ENCODE peak calls at places on chromosomes 7 and 10, in nine cellular contexts. One of them, this sample, is unnamed.

GRCh38 chr7:151212626-151213025 is 2.3 kb upstream of the H2BK1 start:
- DNase-seq in RWPE1: no peak
- DNase-seq in B cell: no peak
- DNase-seq in thoracic aorta: no peak
- DNase-seq in HFF-Myc: no peak
- DNase-seq in dorsolateral prefrontal cortex: no peak
- DNase-seq in BJ: no peak
- DNase-seq in GM12865: no peak
- DNase-seq in IMR-90: no peak
- DNase-seq in this sample: no peak

GRCh38 chr7:90945104-90945752 is 319.0 kb upstream of the FZD1 start:
- DNase-seq in dorsolateral prefrontal cortex: no peak
- DNase-seq in BJ: no peak
- DNase-seq in HFF-Myc: no peak
- DNase-seq in GM12865: no peak
- DNase-seq in IMR-90: peak
- DNase-seq in thoracic aorta: no peak
- DNase-seq in RWPE1: no peak
- DNase-seq in B cell: no peak
- DNase-seq in this sample: no peak

GRCh38 chr7:151351967-151352366 is 10.4 kb downstream of the NUB1 start:
- DNase-seq in B cell: peak
- DNase-seq in thoracic aorta: no peak
- DNase-seq in IMR-90: no peak
- DNase-seq in BJ: no peak
- DNase-seq in dorsolateral prefrontal cortex: no peak
- DNase-seq in HFF-Myc: no peak
- DNase-seq in RWPE1: no peak
- DNase-seq in GM12865: peak
- DNase-seq in this sample: peak

GRCh38 chr7:135650831-135651573 is 11.3 kb upstream of the STMP1 start:
- DNase-seq in B cell: no peak
- DNase-seq in IMR-90: peak
- DNase-seq in GM12865: no peak
- DNase-seq in thoracic aorta: no peak
- DNase-seq in BJ: no peak
- DNase-seq in HFF-Myc: no peak
- DNase-seq in RWPE1: no peak
- DNase-seq in dorsolateral prefrontal cortex: no peak
- DNase-seq in this sample: no peak

GRCh38 chr10:89163265-89163995 is 43.7 kb downstream of the CH25H start:
- DNase-seq in BJ: no peak
- DNase-seq in RWPE1: peak
- DNase-seq in B cell: peak
- DNase-seq in HFF-Myc: no peak
- DNase-seq in IMR-90: no peak
- DNase-seq in dorsolateral prefrontal cortex: no peak
- DNase-seq in thoracic aorta: no peak
- DNase-seq in GM12865: peak
- DNase-seq in this sample: peak

GRCh38 chr7:36021917-36022550 is 131.0 kb upstream of the EEPD1 start:
- DNase-seq in RWPE1: no peak
- DNase-seq in B cell: no peak
- DNase-seq in GM12865: no peak
- DNase-seq in IMR-90: no peak
- DNase-seq in thoracic aorta: no peak
- DNase-seq in HFF-Myc: no peak
- DNase-seq in BJ: no peak
- DNase-seq in dorsolateral prefrontal cortex: no peak
- DNase-seq in this sample: no peak

GRCh38 chr10:47311193-47311899 is 10.9 kb upstream of the GDF2 start:
- DNase-seq in B cell: no peak
- DNase-seq in BJ: no peak
- DNase-seq in HFF-Myc: no peak
- DNase-seq in IMR-90: no peak
- DNase-seq in RWPE1: no peak
- DNase-seq in thoracic aorta: no peak
- DNase-seq in dorsolateral prefrontal cortex: no peak
- DNase-seq in GM12865: no peak
- DNase-seq in this sample: no peak

GRCh38 chr10:115918812-115919211 is 354.2 kb downstream of the GFRA1 start:
- DNase-seq in thoracic aorta: no peak
- DNase-seq in HFF-Myc: no peak
- DNase-seq in GM12865: no peak
- DNase-seq in B cell: no peak
- DNase-seq in dorsolateral prefrontal cortex: no peak
- DNase-seq in IMR-90: peak
- DNase-seq in RWPE1: no peak
- DNase-seq in BJ: no peak
- DNase-seq in this sample: no peak

GRCh38 chr7:154571772-154572171 is 431.2 kb downstream of the PAXIP1 start:
- DNase-seq in BJ: no peak
- DNase-seq in RWPE1: no peak
- DNase-seq in IMR-90: no peak
- DNase-seq in B cell: no peak
- DNase-seq in thoracic aorta: no peak
- DNase-seq in HFF-Myc: no peak
- DNase-seq in GM12865: no peak
- DNase-seq in dorsolateral prefrontal cortex: no peak
- DNase-seq in this sample: no peak

GRCh38 chr7:51000956-51001355 is 218.3 kb upstream of the GRB10 start:
- DNase-seq in IMR-90: no peak
- DNase-seq in GM12865: no peak
- DNase-seq in B cell: no peak
- DNase-seq in RWPE1: no peak
- DNase-seq in thoracic aorta: no peak
- DNase-seq in HFF-Myc: no peak
- DNase-seq in dorsolateral prefrontal cortex: no peak
- DNase-seq in BJ: no peak
- DNase-seq in this sample: no peak

GRCh38 chr10:71963756-71964668 is at the start of gene CHST3:
- DNase-seq in B cell: no peak
- DNase-seq in GM12865: peak
- DNase-seq in RWPE1: no peak
- DNase-seq in IMR-90: peak
- DNase-seq in HFF-Myc: no peak
- DNase-seq in dorsolateral prefrontal cortex: no peak
- DNase-seq in thoracic aorta: no peak
- DNase-seq in BJ: no peak
- DNase-seq in this sample: peak

GRCh38 chr10:48656241-48656921 is 28.3 kb upstream of the WDFY4 start:
- DNase-seq in dorsolateral prefrontal cortex: peak
- DNase-seq in IMR-90: peak
- DNase-seq in RWPE1: peak
- DNase-seq in BJ: peak
- DNase-seq in thoracic aorta: peak
- DNase-seq in HFF-Myc: peak
- DNase-seq in B cell: peak
- DNase-seq in GM12865: peak
- DNase-seq in this sample: peak

GRCh38 chr10:86087716-86088115 is 278.9 kb downstream of the GRID1 start:
- DNase-seq in GM12865: no peak
- DNase-seq in B cell: no peak
- DNase-seq in thoracic aorta: no peak
- DNase-seq in RWPE1: no peak
- DNase-seq in HFF-Myc: no peak
- DNase-seq in IMR-90: no peak
- DNase-seq in BJ: no peak
- DNase-seq in dorsolateral prefrontal cortex: peak
- DNase-seq in this sample: no peak

GRCh38 chr7:36969376-36969775 is 245.1 kb upstream of the AOAH start:
- DNase-seq in BJ: no peak
- DNase-seq in thoracic aorta: no peak
- DNase-seq in dorsolateral prefrontal cortex: no peak
- DNase-seq in HFF-Myc: no peak
- DNase-seq in GM12865: no peak
- DNase-seq in B cell: no peak
- DNase-seq in RWPE1: no peak
- DNase-seq in IMR-90: no peak
- DNase-seq in this sample: no peak

GRCh38 chr10:74883428-74883827 is 57.0 kb downstream of the KAT6B start:
- DNase-seq in B cell: no peak
- DNase-seq in RWPE1: no peak
- DNase-seq in BJ: no peak
- DNase-seq in GM12865: no peak
- DNase-seq in thoracic aorta: no peak
- DNase-seq in HFF-Myc: no peak
- DNase-seq in IMR-90: no peak
- DNase-seq in dorsolateral prefrontal cortex: no peak
- DNase-seq in this sample: no peak

GRCh38 chr7:114508096-114508495 is 93.5 kb downstream of the FOXP2 start:
- DNase-seq in IMR-90: peak
- DNase-seq in RWPE1: no peak
- DNase-seq in GM12865: no peak
- DNase-seq in thoracic aorta: no peak
- DNase-seq in B cell: no peak
- DNase-seq in BJ: no peak
- DNase-seq in dorsolateral prefrontal cortex: no peak
- DNase-seq in HFF-Myc: no peak
- DNase-seq in this sample: no peak

GRCh38 chr10:132665946-132666732 is 119.8 kb downstream of the NKX6-2 start:
- DNase-seq in B cell: no peak
- DNase-seq in thoracic aorta: no peak
- DNase-seq in RWPE1: peak
- DNase-seq in IMR-90: peak
- DNase-seq in HFF-Myc: peak
- DNase-seq in BJ: peak
- DNase-seq in GM12865: no peak
- DNase-seq in dorsolateral prefrontal cortex: no peak
- DNase-seq in this sample: no peak

GRCh38 chr7:35253680-35254495 is at the start of gene TBX20:
- DNase-seq in thoracic aorta: no peak
- DNase-seq in B cell: no peak
- DNase-seq in BJ: no peak
- DNase-seq in dorsolateral prefrontal cortex: no peak
- DNase-seq in GM12865: peak
- DNase-seq in HFF-Myc: no peak
- DNase-seq in IMR-90: peak
- DNase-seq in RWPE1: no peak
- DNase-seq in this sample: no peak

DNA sequence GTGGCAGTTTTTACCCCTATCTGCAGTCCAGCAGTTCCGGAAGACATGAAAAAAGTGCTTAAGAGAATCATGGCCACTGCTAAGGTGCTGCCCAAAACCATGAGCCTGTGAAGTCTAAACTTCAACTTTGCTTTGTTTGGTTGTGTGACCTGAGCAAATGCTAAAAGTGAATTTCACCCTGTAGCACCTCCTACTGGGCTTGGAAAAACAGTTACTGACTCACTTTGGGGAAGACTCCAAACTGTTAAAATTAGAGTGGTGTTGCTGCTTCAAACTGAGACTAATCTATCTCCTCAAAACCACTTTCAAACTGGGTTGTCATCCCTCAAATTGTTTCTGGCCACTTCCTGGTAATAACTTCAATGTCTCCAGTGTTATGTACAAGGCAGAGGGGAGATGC is 21.3 kb downstream of the MKX start:
- DNase-seq in GM12865: no peak
- DNase-seq in B cell: no peak
- DNase-seq in dorsolateral prefrontal cortex: no peak
- DNase-seq in RWPE1: no peak
- DNase-seq in thoracic aorta: no peak
- DNase-seq in IMR-90: no peak
- DNase-seq in BJ: no peak
- DNase-seq in HFF-Myc: no peak
- DNase-seq in this sample: no peak
- TF ChIP-seq CTCF in GM12865: no peak
- TF ChIP-seq CTCF in B cell: no peak
- TF ChIP-seq CTCF in dorsolateral prefrontal cortex: no peak
- TF ChIP-seq CTCF in RWPE1: no peak
- TF ChIP-seq CTCF in thoracic aorta: peak
- TF ChIP-seq CTCF in IMR-90: peak
- TF ChIP-seq CTCF in BJ: peak
- TF ChIP-seq CTCF in HFF-Myc: peak
- TF ChIP-seq CTCF in this sample: no peak

GRCh38 chr7:74709880-74710671 is 52.6 kb downstream of the GTF2I start:
- DNase-seq in BJ: no peak
- DNase-seq in HFF-Myc: no peak
- DNase-seq in RWPE1: no peak
- DNase-seq in dorsolateral prefrontal cortex: no peak
- DNase-seq in GM12865: peak
- DNase-seq in thoracic aorta: no peak
- DNase-seq in IMR-90: peak
- DNase-seq in B cell: no peak
- DNase-seq in this sample: no peak
- TF ChIP-seq CTCF in BJ: no peak
- TF ChIP-seq CTCF in HFF-Myc: no peak
- TF ChIP-seq CTCF in RWPE1: no peak
- TF ChIP-seq CTCF in dorsolateral prefrontal cortex: no peak
- TF ChIP-seq CTCF in GM12865: no peak
- TF ChIP-seq CTCF in thoracic aorta: no peak
- TF ChIP-seq CTCF in IMR-90: peak
- TF ChIP-seq CTCF in B cell: peak
- TF ChIP-seq CTCF in this sample: no peak

GRCh38 chr10:17617031-17617911 is at the start of gene HACD1:
- DNase-seq in BJ: no peak
- DNase-seq in dorsolateral prefrontal cortex: peak
- DNase-seq in RWPE1: peak
- DNase-seq in thoracic aorta: peak
- DNase-seq in B cell: no peak
- DNase-seq in GM12865: peak
- DNase-seq in IMR-90: peak
- DNase-seq in HFF-Myc: no peak
- DNase-seq in this sample: peak
- TF ChIP-seq CTCF in BJ: peak
- TF ChIP-seq CTCF in dorsolateral prefrontal cortex: peak
- TF ChIP-seq CTCF in RWPE1: peak
- TF ChIP-seq CTCF in thoracic aorta: no peak
- TF ChIP-seq CTCF in B cell: no peak
- TF ChIP-seq CTCF in GM12865: peak
- TF ChIP-seq CTCF in IMR-90: peak
- TF ChIP-seq CTCF in HFF-Myc: no peak
- TF ChIP-seq CTCF in this sample: no peak

GRCh38 chr10:104209575-104210198 is 22.5 kb downstream of the CFAP43 start:
- DNase-seq in B cell: peak
- DNase-seq in dorsolateral prefrontal cortex: no peak
- DNase-seq in HFF-Myc: no peak
- DNase-seq in RWPE1: peak
- DNase-seq in IMR-90: peak
- DNase-seq in GM12865: peak
- DNase-seq in BJ: no peak
- DNase-seq in thoracic aorta: no peak
- DNase-seq in this sample: peak
- TF ChIP-seq CTCF in B cell: peak
- TF ChIP-seq CTCF in dorsolateral prefrontal cortex: peak
- TF ChIP-seq CTCF in HFF-Myc: peak
- TF ChIP-seq CTCF in RWPE1: peak
- TF ChIP-seq CTCF in IMR-90: peak
- TF ChIP-seq CTCF in GM12865: peak
- TF ChIP-seq CTCF in BJ: peak
- TF ChIP-seq CTCF in thoracic aorta: peak
- TF ChIP-seq CTCF in this sample: peak

DNA sequence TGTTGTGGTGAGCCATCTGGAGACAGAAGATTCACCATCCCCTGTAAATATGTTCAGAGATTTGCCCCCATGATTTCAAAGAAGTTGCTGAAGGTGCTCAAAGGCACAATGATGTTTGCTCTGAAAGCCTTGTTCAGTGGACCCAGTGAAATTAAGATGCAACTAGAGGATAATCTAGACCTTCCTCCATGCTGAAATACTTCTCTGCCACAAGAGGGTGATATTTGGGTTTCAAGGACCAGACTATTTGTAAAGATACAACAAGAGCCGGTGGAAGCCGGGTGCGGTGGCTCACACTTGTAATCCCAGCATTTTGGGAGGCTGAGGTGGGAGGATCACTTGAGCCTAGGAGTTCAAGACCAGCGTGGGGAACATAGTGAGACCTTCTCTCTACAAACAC is 13.5 kb upstream of the MSRB2 start:
- DNase-seq in BJ: no peak
- DNase-seq in IMR-90: peak
- DNase-seq in B cell: no peak
- DNase-seq in HFF-Myc: no peak
- DNase-seq in dorsolateral prefrontal cortex: no peak
- DNase-seq in GM12865: peak
- DNase-seq in thoracic aorta: no peak
- DNase-seq in RWPE1: no peak
- DNase-seq in this sample: no peak
- TF ChIP-seq CTCF in BJ: no peak
- TF ChIP-seq CTCF in IMR-90: peak
- TF ChIP-seq CTCF in B cell: peak
- TF ChIP-seq CTCF in HFF-Myc: peak
- TF ChIP-seq CTCF in dorsolateral prefrontal cortex: no peak
- TF ChIP-seq CTCF in GM12865: peak
- TF ChIP-seq CTCF in thoracic aorta: no peak
- TF ChIP-seq CTCF in RWPE1: no peak
- TF ChIP-seq CTCF in this sample: no peak